ENCODE peak calls at places on chromosomes 16 and 17, in six cellular contexts. R is prostate gland, F is PC-9, Q is GM23338, H is WTC11, I is mucosa of descending colon. W is an unnamed sample.

GRCh38 chr17:65690626-65691310 is 129.3 kb upstream of the AXIN2 start:
- DNase-seq in R (no peak), F (no peak), Q (no peak), H (no peak), I (no peak), W (no peak)

GRCh38 chr16:85612191-85612800 is 826 bp upstream of the GSE1 start:
- DNase-seq in R (peak), F (peak), Q (no peak), H (no peak), I (peak), W (no peak)

GRCh38 chr16:60107467-60107866 is 1373.4 kb upstream of the GOT2 start:
- DNase-seq in R (no peak), F (no peak), Q (no peak), H (no peak), I (peak), W (no peak)

GRCh38 chr17:55056530-55056929 is 88.0 kb downstream of the STXBP4 start:
- DNase-seq in R (peak), F (peak), Q (peak), H (no peak), I (peak), W (no peak)

GRCh38 chr17:64115871-64116534 is 13.9 kb downstream of the ERN1 start:
- DNase-seq in R (no peak), F (no peak), Q (no peak), H (no peak), I (no peak), W (no peak)

GRCh38 chr16:51048544-51048943 is 102.5 kb downstream of the SALL1 start:
- DNase-seq in R (no peak), F (no peak), Q (no peak), H (no peak), I (no peak), W (no peak)

GRCh38 chr17:2475056-2475455 is 36.6 kb downstream of the METTL16 start:
- DNase-seq in R (no peak), F (no peak), Q (no peak), H (no peak), I (no peak), W (no peak)

GRCh38 chr16:69367980-69368379 is 16.4 kb upstream of the TMED6 start:
- DNase-seq in R (no peak), F (no peak), Q (no peak), H (no peak), I (no peak), W (no peak)

GRCh38 chr17:40516581-40517285 is 15.3 kb upstream of the TNS4 start:
- DNase-seq in R (no peak), F (peak), Q (no peak), H (no peak), I (peak), W (no peak)

GRCh38 chr17:75152971-75153853 is 1.1 kb downstream of the JPT1 start:
- DNase-seq in R (peak), F (peak), Q (peak), H (peak), I (peak), W (no peak)

GRCh38 chr17:77472837-77473214 is 332.1 kb downstream of the SEC14L1 start:
- DNase-seq in R (no peak), F (no peak), Q (no peak), H (no peak), I (no peak), W (no peak)

GRCh38 chr17:77471984-77472836 is 331.4 kb downstream of the SEC14L1 start:
- DNase-seq in R (peak), F (peak), Q (peak), H (no peak), I (no peak), W (no peak)

GRCh38 chr17:77470800-77471733 is 330.3 kb downstream of the SEC14L1 start:
- DNase-seq in R (no peak), F (peak), Q (peak), H (peak), I (no peak), W (no peak)

GRCh38 chr17:77468897-77469296 is 328.1 kb downstream of the SEC14L1 start:
- DNase-seq in R (no peak), F (no peak), Q (no peak), H (no peak), I (no peak), W (no peak)

GRCh38 chr17:77470330-77470786 is 329.6 kb downstream of the SEC14L1 start:
- DNase-seq in R (no peak), F (no peak), Q (no peak), H (no peak), I (no peak), W (no peak)
- TF ChIP-seq CTCF in R (no peak), F (no peak), Q (no peak), H (no peak), I (no peak), W (no peak)

GRCh38 chr16:12341423-12341822 is 364.9 kb downstream of the SNX29 start:
- DNase-seq in R (no peak), F (peak), Q (no peak), H (no peak), I (no peak), W (no peak)

GRCh38 chr16:12337776-12338655 is 361.5 kb downstream of the SNX29 start:
- DNase-seq in R (no peak), F (no peak), Q (no peak), H (no peak), I (no peak), W (no peak)

GRCh38 chr16:12341966-12342365 is 365.4 kb downstream of the SNX29 start:
- DNase-seq in R (no peak), F (no peak), Q (no peak), H (no peak), I (no peak), W (no peak)

GRCh38 chr16:12339686-12340085 is 363.2 kb downstream of the SNX29 start:
- DNase-seq in R (no peak), F (no peak), Q (no peak), H (no peak), I (no peak), W (no peak)

DNA sequence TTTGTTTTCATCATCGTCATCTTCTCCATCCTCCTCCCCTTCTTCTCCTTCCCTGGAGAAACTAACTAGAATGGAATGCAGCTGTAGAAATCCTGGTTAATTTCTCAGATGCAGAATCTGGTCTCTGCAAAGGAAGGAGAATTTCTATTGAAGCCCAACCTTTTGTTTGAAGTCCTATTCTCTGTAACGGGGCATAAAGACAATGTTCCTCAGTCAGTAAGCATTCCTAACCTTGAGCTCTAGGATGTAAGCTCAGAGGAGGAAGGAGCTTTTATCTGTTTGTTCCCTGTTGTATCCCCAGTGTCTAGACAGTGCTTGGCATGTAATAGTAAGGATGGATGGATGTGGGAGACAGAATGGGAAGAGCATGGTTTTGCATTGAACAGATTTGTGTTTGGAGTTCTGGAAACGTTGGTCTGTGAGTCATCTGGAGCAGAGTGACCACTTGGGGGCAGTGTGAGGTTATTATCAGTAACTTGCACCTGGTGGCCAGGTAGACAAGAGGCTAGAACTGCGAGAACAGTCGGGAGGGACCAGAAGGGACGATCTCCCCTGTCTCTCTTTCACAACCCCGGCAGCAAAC is 363.7 kb downstream of the SNX29 start:
- DNase-seq in R (peak), F (peak), Q (peak), H (peak), I (peak), W (peak)
- TF ChIP-seq CTCF in R (peak), F (peak), Q (peak), H (peak), I (no peak), W (peak)

GRCh38 chr17:28426081-28426519 is 20.1 kb upstream of the SLC46A1 start:
- DNase-seq in R (no peak), F (no peak), Q (peak), H (peak), I (peak), W (no peak)
- TF ChIP-seq CTCF in R (no peak), F (peak), Q (peak), H (peak), I (no peak), W (peak)

GRCh38 chr16:58733671-58734458 is at the start of gene GOT2:
- DNase-seq in R (peak), F (peak), Q (peak), H (peak), I (peak), W (peak)

GRCh38 chr16:58734459-58734787 is 307 bp upstream of the GOT2 start:
- DNase-seq in R (no peak), F (no peak), Q (no peak), H (no peak), I (no peak), W (no peak)

GRCh38 chr16:58730724-58731370 is 3.3 kb downstream of the GOT2 start:
- DNase-seq in R (no peak), F (no peak), Q (no peak), H (no peak), I (no peak), W (no peak)

GRCh38 chr16:58732545-58733247 is 1.4 kb downstream of the GOT2 start:
- DNase-seq in R (no peak), F (no peak), Q (peak), H (no peak), I (no peak), W (no peak)

DNA sequence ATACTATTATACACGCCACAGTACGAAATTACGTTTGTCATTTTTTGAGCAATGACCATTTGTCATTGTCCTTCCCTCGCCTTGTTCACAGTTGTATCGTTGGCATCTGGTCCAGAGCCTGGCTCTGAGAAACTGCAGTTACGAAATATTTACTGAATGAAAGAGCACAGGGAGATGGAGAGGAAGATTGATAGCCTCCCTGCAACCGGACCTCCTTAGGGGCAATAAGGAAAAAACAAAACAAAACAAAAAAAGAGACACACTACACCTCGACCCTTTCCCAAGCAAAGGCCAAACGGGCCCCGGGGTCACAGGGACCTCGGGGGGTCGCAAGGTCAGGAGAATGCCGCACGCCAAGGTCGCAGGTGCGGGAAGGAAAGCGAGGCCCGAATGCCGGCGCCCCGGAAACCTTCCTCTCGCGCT is 857 bp downstream of the GOT2 start:
- DNase-seq in R (peak), F (no peak), Q (peak), H (no peak), I (peak), W (no peak)
- TF ChIP-seq CTCF in R (no peak), F (no peak), Q (no peak), H (no peak), I (no peak), W (no peak)